ENCODE peak calls at places on chromosomes 11 and 22, in ten cellular contexts. X is keratinocyte, M is astrocyte of the spinal cord, U is uterus, N is neural crest cell, F is neural progenitor cell, Z is left ventricle myocardium inferior, C is psoas muscle, P is fibroblast of mammary gland, I is fibroblast of villous mesenchyme. W is an unnamed sample.

GRCh38 chr11:64684357-64684756 is 38.6 kb downstream of the NRXN2 start:
- DNase-seq in X (peak; percentile 76), M (no peak), U (no peak), N (no peak), F (no peak), Z (no peak), C (no peak), P (no peak), I (no peak), W (no peak)

GRCh38 chr11:69253028-69253427 is 40.9 kb upstream of the MYEOV start:
- DNase-seq in X (peak; percentile 95), M (peak; percentile 37), U (no peak), N (no peak), F (no peak), Z (no peak), C (no peak), P (peak; percentile 80), I (no peak), W (peak; percentile 60)

GRCh38 chr11:34339149-34340064 is 18.4 kb downstream of the ABTB2 start:
- DNase-seq in X (no peak), M (no peak), U (no peak), N (no peak), F (no peak), Z (no peak), C (no peak), P (no peak), I (no peak), W (peak; percentile 34)

GRCh38 chr11:61332266-61332822 is 561 bp downstream of the DDB1 start:
- DNase-seq in X (no peak), M (peak; percentile 20), U (no peak), N (no peak), F (peak; percentile 47), Z (no peak), C (no peak), P (peak; percentile 21), I (peak; percentile 54), W (peak; percentile 38)

GRCh38 chr11:25943031-25943430 is 388.9 kb upstream of the ANO3 start:
- DNase-seq in X (no peak), M (no peak), U (no peak), N (no peak), F (no peak), Z (no peak), C (no peak), P (no peak), I (no peak), W (no peak)

GRCh38 chr11:28529046-28529445 is 420.9 kb downstream of the METTL15 start:
- DNase-seq in X (no peak), M (peak; percentile 50), U (no peak), N (no peak), F (no peak), Z (no peak), C (no peak), P (peak; percentile 8), I (peak; percentile 81), W (no peak)

GRCh38 chr11:45238724-45239123 is 47.4 kb downstream of the SYT13 start:
- DNase-seq in X (no peak), M (peak; percentile 70), U (no peak), N (no peak), F (no peak), Z (no peak), C (no peak), P (peak; percentile 69), I (peak; percentile 3), W (peak; percentile 63)

GRCh38 chr22:30876221-30876751 is 92.3 kb downstream of the MORC2 start:
- DNase-seq in X (no peak), M (no peak), U (no peak), N (no peak), F (no peak), Z (no peak), C (peak; percentile 41), P (no peak), I (no peak), W (no peak)

GRCh38 chr11:121625784-121626506 is 173.2 kb upstream of the SORL1-AS1 start:
- DNase-seq in X (no peak), M (peak; percentile 27), U (no peak), N (no peak), F (no peak), Z (peak; percentile 19), C (no peak), P (peak; percentile 45), I (no peak), W (peak; percentile 80)

GRCh38 chr22:44991218-44991617 is 18.6 kb downstream of the PHF21B start:
- DNase-seq in X (no peak), M (no peak), U (no peak), N (no peak), F (no peak), Z (no peak), C (no peak), P (no peak), I (no peak), W (no peak)

GRCh38 chr22:44988671-44989070 is 21.1 kb downstream of the PHF21B start:
- DNase-seq in X (no peak), M (no peak), U (no peak), N (no peak), F (no peak), Z (no peak), C (no peak), P (no peak), I (peak; percentile 3), W (no peak)

GRCh38 chr22:44992166-44992565 is 17.6 kb downstream of the PHF21B start:
- DNase-seq in X (no peak), M (no peak), U (no peak), N (no peak), F (no peak), Z (no peak), C (no peak), P (no peak), I (no peak), W (no peak)

GRCh38 chr22:44990328-44990727 is 19.5 kb downstream of the PHF21B start:
- DNase-seq in X (no peak), M (no peak), U (no peak), N (no peak), F (no peak), Z (no peak), C (no peak), P (no peak), I (no peak), W (no peak)

GRCh38 chr22:44990810-44991209 is 19.0 kb downstream of the PHF21B start:
- DNase-seq in X (no peak), M (no peak), U (no peak), N (no peak), F (no peak), Z (no peak), C (no peak), P (no peak), I (no peak), W (no peak)
- TF ChIP-seq CTCF in X (no peak), M (no peak), U (no peak), N (no peak), F (no peak), Z (no peak), C (no peak), P (no peak), I (no peak), W (no peak)

GRCh38 chr11:57513911-57514537 is 1.5 kb downstream of the SLC43A1 start:
- DNase-seq in X (no peak), M (peak; percentile 22), U (peak; percentile 40), N (peak; percentile 21), F (peak; percentile 63), Z (peak; percentile 42), C (peak; percentile 66), P (peak; percentile 35), I (peak; percentile 46), W (peak; percentile 27)
- TF ChIP-seq CTCF in X (no peak), M (no peak), U (no peak), N (no peak), F (no peak), Z (no peak), C (no peak), P (no peak), I (no peak), W (no peak)

GRCh38 chr11:135008412-135008811 is 596.4 kb upstream of the B3GAT1 start:
- DNase-seq in X (no peak), M (no peak), U (no peak), N (no peak), F (no peak), Z (no peak), C (no peak), P (no peak), I (no peak), W (no peak)
- TF ChIP-seq CTCF in X (no peak), M (no peak), U (no peak), N (no peak), F (no peak), Z (no peak), C (no peak), P (no peak), I (no peak), W (no peak)

DNA sequence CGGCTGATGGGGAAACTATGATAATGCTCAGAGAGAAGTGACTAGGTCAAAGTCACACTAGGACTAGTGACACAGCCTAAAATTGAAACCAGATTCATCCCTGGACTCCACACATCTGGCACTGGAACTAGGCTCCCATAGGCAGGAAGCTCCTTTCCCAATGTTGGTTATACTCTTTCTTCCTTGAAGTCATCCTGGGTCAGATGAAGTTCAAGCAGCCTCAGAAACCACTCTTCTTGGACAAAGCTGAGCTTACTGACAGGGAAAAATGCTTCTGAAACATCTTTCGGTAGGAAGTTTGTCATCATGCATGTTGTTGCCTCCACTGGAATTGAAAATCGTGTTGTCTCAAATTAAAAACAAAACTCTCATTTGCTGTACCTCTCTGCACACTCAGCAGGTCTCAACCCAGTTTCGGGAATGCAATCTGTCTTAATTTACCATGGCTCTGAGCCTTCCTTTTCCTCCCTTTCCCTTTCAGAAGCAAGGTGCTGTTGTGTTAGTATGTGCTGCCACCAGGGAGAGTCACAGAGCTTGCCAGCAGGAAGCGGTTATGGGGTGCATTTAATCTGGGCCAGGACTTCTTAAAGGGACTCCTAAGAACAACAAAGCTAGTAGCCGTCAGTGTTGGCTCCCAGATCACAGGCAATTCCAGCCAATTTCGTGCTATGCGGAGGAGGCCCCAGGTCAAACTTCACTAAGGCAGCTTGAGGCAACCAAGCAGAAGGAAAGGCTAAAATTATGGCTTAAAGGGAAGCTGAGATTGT is 384.8 kb downstream of the TENM4 start:
- DNase-seq in X (no peak), M (peak; percentile 81), U (peak; percentile 44), N (no peak), F (no peak), Z (no peak), C (no peak), P (peak; percentile 95), I (peak; percentile 19), W (peak; percentile 92)
- TF ChIP-seq CTCF in X (no peak), M (peak; percentile 43), U (no peak), N (no peak), F (peak; percentile 12), Z (no peak), C (no peak), P (peak; percentile 27), I (peak; percentile 12), W (peak; percentile 37)